ENCODE peak calls at places on chromosome 11, in five cellular contexts. D is fibroblast of lung, Y is body of pancreas, E is endodermal cell, P is NCI-H524. G is an unnamed sample.

GRCh38 chr11:43222215-43222614 is 89.6 kb upstream of the API5 start:
- DNase-seq in Y (no peak), P (no peak), E (no peak), D (peak), G (no peak)

GRCh38 chr11:120324932-120325810 is at the start of gene TLCD5:
- DNase-seq in E (peak), D (peak), P (peak), Y (peak), G (peak)

GRCh38 chr11:84398017-84398626 is 1112.0 kb upstream of the CCDC90B start:
- DNase-seq in E (peak), Y (peak), P (no peak), D (peak), G (no peak)

GRCh38 chr11:47565340-47566165 is at the start of gene PTPMT1:
- DNase-seq in E (peak), D (peak), Y (peak), P (peak), G (peak)

GRCh38 chr11:63683133-63683991 is 2.1 kb downstream of the RTN3 start:
- DNase-seq in D (peak), E (no peak), Y (peak), P (no peak), G (no peak)

GRCh38 chr11:73894725-73895335 is 18.0 kb downstream of the PAAF1 start:
- DNase-seq in E (no peak), D (peak), Y (no peak), P (no peak), G (no peak)

GRCh38 chr11:128628343-128628673 is 41.0 kb upstream of the ETS1 start:
- DNase-seq in E (no peak), P (no peak), Y (no peak), D (no peak), G (no peak)

GRCh38 chr11:79487412-79487811 is 46.6 kb upstream of the TENM4 start:
- DNase-seq in P (peak), E (peak), D (no peak), Y (no peak), G (no peak)

GRCh38 chr11:8964324-8965320 is at the start of gene TMEM9B:
- DNase-seq in P (peak), Y (peak), E (peak), D (peak), G (peak)

G was measured in breast epithelium.